ENCODE peak calls at places on chromosomes 13 and 19, in ten cellular contexts. V, S, M, A, G, Z, P, I, E and T are unnamed samples. For H3K36me3, the result is how much of the 10 kb centered on the place peaks cover.

GRCh38 chr19:10920781-10921180 is 7.7 kb downstream of the YIPF2 start:
- DNase-seq in V (no peak), S (no peak), M (no peak), A (no peak), G (no peak), Z (no peak), P (no peak), I (peak), E (no peak), T (no peak)

GRCh38 chr13:33677215-33677614 is 140.7 kb upstream of the RFC3 start:
- DNase-seq in V (no peak), S (no peak), M (no peak), A (no peak), G (no peak), Z (no peak), P (no peak), I (no peak), E (no peak), T (peak)

GRCh38 chr13:29817604-29818378 is 32.6 kb downstream of the UBL3 start:
- DNase-seq in V (no peak), S (no peak), M (no peak), A (peak), G (no peak), Z (no peak), P (no peak), I (no peak), E (no peak), T (no peak)

GRCh38 chr13:21297452-21297851 is 121.0 kb downstream of the MRPL57 start:
- DNase-seq in V (no peak), S (no peak), M (no peak), A (peak), G (no peak), Z (no peak), P (no peak), I (no peak), E (no peak), T (no peak)

GRCh38 chr19:21321996-21322395 is 7.2 kb downstream of the ZNF708 start:
- DNase-seq in V (no peak), S (no peak), M (no peak), A (peak), G (no peak), Z (no peak), P (no peak), I (no peak), E (no peak), T (no peak)

GRCh38 chr13:98184796-98185195 is 7.7 kb upstream of the RNF113B start:
- DNase-seq in V (no peak), S (no peak), M (no peak), A (peak), G (no peak), Z (no peak), P (no peak), I (no peak), E (no peak), T (no peak)

GRCh38 chr13:100881291-100881864 is 206.8 kb upstream of the TMTC4 start:
- DNase-seq in V (no peak), S (no peak), M (no peak), A (peak), G (no peak), Z (no peak), P (no peak), I (no peak), E (no peak), T (no peak)

GRCh38 chr13:49165798-49166752 is 54.1 kb upstream of the MLNR start:
- DNase-seq in V (no peak), S (no peak), M (no peak), A (peak), G (no peak), Z (no peak), P (no peak), I (no peak), E (no peak), T (no peak)

GRCh38 chr19:4227771-4228170 is 1.6 kb upstream of the EBI3 start:
- DNase-seq in V (no peak), S (no peak), M (no peak), A (no peak), G (no peak), Z (no peak), P (no peak), I (no peak), E (no peak), T (no peak)

GRCh38 chr13:98843482-98843877 is 91.0 kb upstream of the SLC15A1 start:
- DNase-seq in V (no peak), S (no peak), M (no peak), A (no peak), G (no peak), Z (no peak), P (no peak), I (no peak), E (no peak), T (no peak)

GRCh38 chr13:28100149-28101121 is at the start of gene FLT3:
- DNase-seq in V (no peak), S (no peak), M (no peak), A (peak), G (peak), Z (peak), P (peak), I (peak), E (peak), T (peak)

GRCh38 chr19:4829001-4829712 is 2.4 kb downstream of the TICAM1 start:
- DNase-seq in V (no peak), S (no peak), M (no peak), A (no peak), G (peak), Z (no peak), P (peak), I (no peak), E (no peak), T (peak)

GRCh38 chr13:33312150-33312908 is 26.8 kb upstream of the STARD13 start:
- DNase-seq in V (no peak), S (no peak), M (no peak), A (peak), G (no peak), Z (peak), P (no peak), I (no peak), E (no peak), T (peak)

GRCh38 chr19:29714953-29715694 is at the start of gene C19orf12:
- DNase-seq in V (peak), S (peak), M (no peak), A (peak), G (peak), Z (peak), P (peak), I (peak), E (peak), T (peak)

GRCh38 chr19:53328967-53329366 is 4.6 kb upstream of the ZNF845 start:
- DNase-seq in V (peak), S (peak), M (no peak), A (no peak), G (peak), Z (peak), P (peak), I (peak), E (no peak), T (no peak)

GRCh38 chr13:70457474-70457873 is 349.2 kb upstream of the KLHL1 start:
- DNase-seq in V (no peak), S (no peak), M (no peak), A (peak), G (no peak), Z (no peak), P (no peak), I (no peak), E (no peak), T (no peak)

GRCh38 chr19:34220472-34221063 is 33.8 kb upstream of the GARRE1 start:
- DNase-seq in V (no peak), S (peak), M (peak), A (peak), G (peak), Z (peak), P (peak), I (no peak), E (peak), T (peak)

GRCh38 chr13:83168575-83168974 is 713.7 kb downstream of the SLITRK1 start:
- DNase-seq in V (no peak), S (no peak), M (no peak), A (no peak), G (no peak), Z (no peak), P (no peak), I (no peak), E (no peak), T (no peak)

GRCh38 chr19:49554701-49555181 is 25.6 kb downstream of the NOSIP start:
- DNase-seq in V (no peak), S (peak), M (no peak), A (no peak), G (peak), Z (no peak), P (peak), I (no peak), E (no peak), T (peak)

GRCh38 chr19:30309983-30310805 is 62.0 kb upstream of the ZNF536 start:
- DNase-seq in V (no peak), S (no peak), M (no peak), A (no peak), G (no peak), Z (no peak), P (no peak), I (no peak), E (no peak), T (no peak)

GRCh38 chr19:48999481-49000325 is 6.0 kb downstream of the RUVBL2 start:
- DNase-seq in V (no peak), S (no peak), M (no peak), A (peak), G (peak), Z (peak), P (peak), I (no peak), E (peak), T (peak)

GRCh38 chr19:1863638-1864479 is 480 bp upstream of the KLF16 start:
- DNase-seq in V (peak), S (peak), M (peak), A (peak), G (peak), Z (peak), P (peak), I (peak), E (peak), T (peak)

GRCh38 chr19:49591731-49592485 is 926 bp downstream of the PRR12 start:
- DNase-seq in V (peak), S (peak), M (no peak), A (peak), G (peak), Z (peak), P (peak), I (peak), E (peak), T (peak)

GRCh38 chr19:41597600-41598041 is 21.7 kb downstream of the CEACAM21 start:
- DNase-seq in V (peak), S (peak), M (peak), A (peak), G (peak), Z (peak), P (peak), I (no peak), E (peak), T (peak)

GRCh38 chr13:24709186-24709913 is 29.1 kb downstream of the ATP12A start:
- DNase-seq in V (no peak), S (no peak), M (no peak), A (no peak), G (no peak), Z (peak), P (no peak), I (no peak), E (peak), T (peak)

GRCh38 chr13:30039506-30039905 is 189.1 kb upstream of the UBL3 start:
- DNase-seq in V (no peak), S (no peak), M (no peak), A (no peak), G (no peak), Z (no peak), P (no peak), I (no peak), E (no peak), T (no peak)

GRCh38 chr19:3441089-3441985 is 39.0 kb downstream of the SMIM24 start:
- DNase-seq in V (no peak), S (no peak), M (no peak), A (no peak), G (no peak), Z (no peak), P (no peak), I (peak), E (no peak), T (no peak)

GRCh38 chr19:24078688-24079087 is 8.3 kb upstream of the ZNF254 start:
- DNase-seq in V (no peak), S (no peak), M (no peak), A (no peak), G (peak), Z (peak), P (no peak), I (no peak), E (no peak), T (no peak)

GRCh38 chr19:2661615-2662014 is 40.9 kb downstream of the GNG7 start:
- DNase-seq in V (no peak), S (no peak), M (no peak), A (no peak), G (no peak), Z (peak), P (no peak), I (no peak), E (no peak), T (no peak)

GRCh38 chr13:70191034-70191433 is 82.8 kb upstream of the KLHL1 start:
- DNase-seq in V (no peak), S (no peak), M (no peak), A (no peak), G (no peak), Z (no peak), P (no peak), I (no peak), E (no peak), T (no peak)

GRCh38 chr19:13176345-13176744 is 26.1 kb downstream of the IER2 start:
- DNase-seq in V (no peak), S (no peak), M (no peak), A (no peak), G (no peak), Z (no peak), P (no peak), I (no peak), E (no peak), T (no peak)

GRCh38 chr19:47819841-47820244 is 1.9 kb upstream of the CRX start:
- DNase-seq in V (no peak), S (no peak), M (no peak), A (no peak), G (no peak), Z (peak), P (no peak), I (no peak), E (no peak), T (no peak)

GRCh38 chr19:48400018-48400742 is 6.7 kb downstream of the GRIN2D start:
- DNase-seq in V (peak), S (peak), M (peak), A (peak), G (peak), Z (peak), P (no peak), I (no peak), E (peak), T (peak)

GRCh38 chr19:55255618-55256423 is 3.0 kb downstream of the PPP6R1 start:
- DNase-seq in V (no peak), S (no peak), M (no peak), A (peak), G (peak), Z (no peak), P (no peak), I (no peak), E (peak), T (peak)

GRCh38 chr19:40560092-40560507 is 16.6 kb upstream of the SHKBP1 start:
- DNase-seq in V (no peak), S (no peak), M (no peak), A (no peak), G (no peak), Z (peak), P (no peak), I (no peak), E (no peak), T (no peak)

GRCh38 chr19:45153339-45154063 is 7.3 kb downstream of the NKPD1 start:
- DNase-seq in V (peak), S (peak), M (no peak), A (peak), G (peak), Z (peak), P (peak), I (peak), E (peak), T (no peak)

GRCh38 chr13:53151692-53152421 is 123.2 kb downstream of the OLFM4 start:
- DNase-seq in V (no peak), S (peak), M (no peak), A (peak), G (peak), Z (peak), P (peak), I (no peak), E (peak), T (peak)

GRCh38 chr13:99415851-99416331 is 85.4 kb upstream of the TM9SF2 start:
- DNase-seq in V (no peak), S (no peak), M (no peak), A (no peak), G (no peak), Z (no peak), P (no peak), I (no peak), E (no peak), T (no peak)

GRCh38 chr19:17138937-17139598 is 63.5 kb downstream of the MYO9B start:
- DNase-seq in V (no peak), S (peak), M (no peak), A (no peak), G (peak), Z (no peak), P (peak), I (no peak), E (no peak), T (no peak)
- H3K27ac ChIP-seq in V (no peak), S (peak), M (no peak), A (no peak), G (no peak), Z (no peak), P (peak), I (peak), E (no peak), T (no peak)

DNA sequence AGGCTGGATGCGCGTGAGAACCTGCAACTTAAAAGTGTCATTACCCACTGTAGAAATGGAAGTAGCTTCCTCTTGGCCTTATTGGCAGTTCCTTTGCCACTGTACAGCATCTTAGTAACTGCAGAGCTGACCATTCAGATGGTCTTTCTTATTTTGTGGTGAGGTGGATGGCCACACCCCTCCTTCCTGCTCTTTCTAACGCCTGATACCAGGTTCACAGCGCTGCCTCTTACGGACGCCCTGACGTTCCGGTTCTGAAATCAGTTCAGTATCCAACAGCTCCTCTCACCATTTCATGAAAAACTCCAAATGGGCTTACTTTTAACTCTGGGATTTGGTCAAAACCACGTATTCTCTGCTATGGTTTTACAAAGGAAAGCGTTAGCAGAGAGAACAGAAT is 134.6 kb downstream of the ATP11A start:
- DNase-seq in V (no peak), S (no peak), M (no peak), A (no peak), G (no peak), Z (no peak), P (no peak), I (no peak), E (no peak), T (no peak)
- H3K36me3 ChIP-seq in V (under half), S (half or more), M (under half), A (under half), G (under half), Z (under half), P (under half), I (half or more), E (half or more), T (under half)

GRCh38 chr13:75617230-75617629 is 18.9 kb upstream of the LMO7 start:
- DNase-seq in V (no peak), S (no peak), M (no peak), A (no peak), G (no peak), Z (no peak), P (no peak), I (no peak), E (no peak), T (no peak)

GRCh38 chr13:75618308-75618707 is 17.8 kb upstream of the LMO7 start:
- DNase-seq in V (no peak), S (no peak), M (no peak), A (no peak), G (peak), Z (no peak), P (no peak), I (no peak), E (no peak), T (no peak)

GRCh38 chr13:75621147-75621546 is 15.0 kb upstream of the LMO7 start:
- DNase-seq in V (no peak), S (no peak), M (no peak), A (no peak), G (no peak), Z (no peak), P (no peak), I (no peak), E (no peak), T (no peak)
- H3K4me3 ChIP-seq in V (no peak), S (no peak), M (no peak), A (peak), G (no peak), Z (no peak), P (no peak), I (no peak), E (no peak), T (no peak)

DNA sequence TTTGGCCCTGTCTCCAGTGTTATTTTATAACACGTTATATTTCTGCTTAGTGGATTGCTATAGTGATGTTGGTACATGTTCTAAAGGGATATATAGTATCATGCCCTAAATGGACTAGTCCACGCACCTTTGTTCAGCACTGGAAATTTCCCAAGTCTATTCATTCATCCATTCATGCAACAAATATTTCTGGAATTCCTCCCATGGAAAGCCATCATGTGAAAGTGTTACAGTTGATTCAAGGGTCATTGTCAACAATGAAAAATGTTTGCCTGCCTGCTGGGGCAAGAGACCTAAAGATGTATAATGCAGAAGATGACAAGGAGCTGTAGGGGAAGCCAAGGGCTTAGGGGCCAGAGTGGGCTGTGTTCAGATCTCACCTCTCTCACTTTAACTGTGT is 10.8 kb upstream of the HSPH1 start:
- DNase-seq in V (no peak), S (no peak), M (no peak), A (peak), G (no peak), Z (no peak), P (no peak), I (no peak), E (no peak), T (no peak)
- H3K27ac ChIP-seq in V (no peak), S (no peak), M (no peak), A (peak), G (no peak), Z (no peak), P (no peak), I (no peak), E (no peak), T (no peak)

GRCh38 chr13:111066544-111066943 is 48.6 kb upstream of the ARHGEF7 start:
- DNase-seq in V (no peak), S (no peak), M (no peak), A (no peak), G (no peak), Z (peak), P (no peak), I (peak), E (no peak), T (peak)
- H3K36me3 ChIP-seq in V (under half), S (under half), M (under half), A (under half), G (under half), Z (under half), P (under half), I (under half), E (under half), T (under half)